ENCODE peak calls at places on chromosomes 2 and 18, in seven cellular contexts. F is cardiac muscle cell, O is BJ, N is adipocyte, J is prostate gland, Q is dorsolateral prefrontal cortex, S is AG10803. W is an unnamed sample.

GRCh38 chr18:58863539-58864145 is 1.0 kb upstream of the ZNF532 start:
- DNase-seq in F (peak), O (no peak), N (peak), J (peak), Q (peak), S (no peak), W (peak)

GRCh38 chr18:77482190-77482928 is 232.7 kb downstream of the GALR1 start:
- DNase-seq in F (no peak), O (no peak), N (no peak), J (no peak), Q (no peak), S (no peak), W (no peak)

GRCh38 chr2:239605976-239606375 is 205.2 kb upstream of the HDAC4 start:
- DNase-seq in F (no peak), O (no peak), N (no peak), J (no peak), Q (no peak), S (no peak), W (no peak)

GRCh38 chr18:48792141-48792540 is 158.6 kb downstream of the SMAD7 start:
- DNase-seq in F (no peak), O (no peak), N (no peak), J (no peak), Q (peak), S (no peak), W (no peak)

GRCh38 chr2:854460-854859 is 96.2 kb upstream of the SNTG2 start:
- DNase-seq in F (peak), O (no peak), N (peak), J (peak), Q (no peak), S (peak), W (peak)

GRCh38 chr2:196849895-196850294 is 40.7 kb upstream of the C2orf66 start:
- DNase-seq in F (peak), O (no peak), N (peak), J (peak), Q (no peak), S (peak), W (peak)

GRCh38 chr18:51039138-51040112 is 9.4 kb downstream of the SMAD4 start:
- DNase-seq in F (no peak), O (no peak), N (no peak), J (no peak), Q (no peak), S (no peak), W (peak)

GRCh38 chr2:58866040-58866439 is 624.9 kb upstream of the FANCL start:
- DNase-seq in F (peak), O (no peak), N (no peak), J (no peak), Q (no peak), S (no peak), W (peak)

GRCh38 chr18:26546875-26547301 is 1.5 kb downstream of the KCTD1 start:
- DNase-seq in F (no peak), O (no peak), N (no peak), J (peak), Q (no peak), S (no peak), W (peak)
- H3K4me3 ChIP-seq in F (peak), O (peak), N (peak), J (peak), Q (peak), S (peak), W (peak)

DNA sequence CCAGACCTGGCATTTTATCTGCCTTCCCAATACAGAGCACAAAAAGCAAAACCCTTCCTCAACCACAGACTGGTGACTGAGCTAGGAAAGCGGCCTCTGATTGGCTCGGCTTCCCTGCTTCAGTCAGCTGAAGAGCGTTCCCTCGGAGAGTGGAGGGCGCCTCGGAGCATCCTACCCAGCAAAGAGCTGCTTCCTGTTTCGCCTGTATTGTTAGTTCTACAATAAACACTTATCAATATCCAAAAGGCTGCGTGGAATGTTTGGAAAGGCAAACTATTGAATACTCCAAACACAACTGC is 125.0 kb downstream of the CACNB4 start:
- DNase-seq in F (peak), O (no peak), N (peak), J (no peak), Q (peak), S (peak), W (peak)
- H3K4me3 ChIP-seq in F (no peak), O (no peak), N (peak), J (no peak), Q (peak), S (no peak), W (no peak)

GRCh38 chr2:229732897-229733296 is 18.5 kb upstream of the DNER start:
- DNase-seq in F (no peak), O (no peak), N (no peak), J (no peak), Q (no peak), S (no peak), W (no peak)
- H3K4me3 ChIP-seq in F (no peak), O (no peak), N (no peak), J (no peak), Q (no peak), S (no peak), W (no peak)

GRCh38 chr2:218281449-218281848 is 10.9 kb downstream of the TMBIM1 start:
- DNase-seq in F (no peak), O (no peak), N (no peak), J (no peak), Q (no peak), S (no peak), W (no peak)

GRCh38 chr2:218285604-218286003 is 6.7 kb downstream of the TMBIM1 start:
- DNase-seq in F (no peak), O (no peak), N (peak), J (peak), Q (peak), S (peak), W (peak)

GRCh38 chr2:218282173-218282991 is 9.9 kb downstream of the TMBIM1 start:
- DNase-seq in F (no peak), O (no peak), N (no peak), J (peak), Q (peak), S (peak), W (no peak)

GRCh38 chr2:218286570-218287459 is 5.5 kb downstream of the TMBIM1 start:
- DNase-seq in F (peak), O (peak), N (peak), J (peak), Q (peak), S (peak), W (peak)

DNA sequence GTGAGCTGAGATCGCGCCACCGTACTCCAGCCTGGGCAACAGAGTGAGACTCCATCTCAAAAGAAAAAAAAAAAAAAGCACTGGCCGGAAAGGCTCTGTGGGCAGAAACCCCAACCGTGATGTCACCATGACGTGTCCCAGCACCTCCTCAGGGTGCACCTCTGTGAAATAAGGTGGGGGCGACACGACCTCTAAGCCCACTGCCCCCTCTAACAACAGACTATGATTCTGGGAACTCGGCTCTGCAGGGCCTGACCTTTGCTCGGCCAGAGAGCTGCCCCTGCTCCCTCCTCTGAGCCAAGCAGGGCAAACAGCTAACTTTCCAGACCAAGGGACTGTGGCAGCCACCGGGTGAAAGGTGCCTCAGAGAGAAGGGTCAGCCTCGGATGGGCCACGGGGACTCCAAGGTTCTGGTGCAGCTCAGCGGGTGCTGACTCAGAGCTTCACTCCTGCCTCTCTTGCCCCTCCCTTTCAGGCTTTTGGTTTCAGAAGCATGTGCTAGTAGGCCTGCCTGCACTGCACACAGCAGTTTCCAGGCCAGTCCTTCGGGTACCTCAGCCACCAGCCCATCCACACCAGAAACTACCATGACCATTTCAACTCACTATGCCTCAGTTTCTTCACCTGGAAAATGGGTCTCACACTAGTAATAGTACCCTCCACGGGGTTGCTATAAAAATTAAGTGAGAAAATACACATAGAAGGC is 8.0 kb downstream of the TMBIM1 start:
- DNase-seq in F (no peak), O (no peak), N (peak), J (no peak), Q (no peak), S (peak), W (no peak)
- H3K4me3 ChIP-seq in F (no peak), O (no peak), N (peak), J (no peak), Q (no peak), S (peak), W (no peak)

DNA sequence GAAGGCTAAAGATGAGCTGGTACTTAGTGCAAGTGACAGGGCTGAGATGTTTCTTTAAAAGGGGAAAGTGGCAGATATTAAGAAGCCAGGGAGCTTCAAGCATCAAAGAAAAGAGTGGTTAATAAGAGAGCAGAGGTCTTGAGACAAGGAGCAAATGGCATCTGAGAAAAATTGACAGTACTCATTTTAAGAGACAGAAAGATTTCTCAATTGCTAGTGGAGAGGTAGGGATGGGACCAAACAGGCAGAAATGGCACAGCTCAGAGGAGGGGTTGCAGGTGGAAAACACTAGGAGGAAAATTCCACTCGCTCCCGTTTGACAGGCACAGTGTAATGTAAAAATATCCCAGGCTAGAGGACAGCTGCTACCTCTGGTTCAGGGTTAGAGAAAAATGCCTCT is 593.4 kb upstream of the LRATD1 start:
- DNase-seq in F (peak), O (no peak), N (no peak), J (no peak), Q (no peak), S (no peak), W (no peak)
- H3K4me3 ChIP-seq in F (no peak), O (no peak), N (no peak), J (no peak), Q (no peak), S (no peak), W (no peak)

GRCh38 chr2:28664120-28664842 is 87.3 kb upstream of the PPP1CB start:
- DNase-seq in F (peak), O (no peak), N (peak), J (no peak), Q (no peak), S (no peak), W (no peak)

GRCh38 chr2:28662468-28663095 is 89.0 kb upstream of the PPP1CB start:
- DNase-seq in F (no peak), O (no peak), N (peak), J (no peak), Q (no peak), S (peak), W (no peak)

GRCh38 chr2:28661589-28662001 is 90.0 kb upstream of the PPP1CB start:
- DNase-seq in F (no peak), O (peak), N (peak), J (peak), Q (no peak), S (peak), W (no peak)

GRCh38 chr2:28663359-28663758 is 88.3 kb upstream of the PPP1CB start:
- DNase-seq in F (no peak), O (no peak), N (peak), J (no peak), Q (no peak), S (peak), W (no peak)

GRCh38 chr2:28662044-28662443 is 89.6 kb upstream of the PPP1CB start:
- DNase-seq in F (no peak), O (no peak), N (peak), J (no peak), Q (no peak), S (no peak), W (no peak)
- H3K4me3 ChIP-seq in F (no peak), O (no peak), N (no peak), J (no peak), Q (no peak), S (no peak), W (no peak)

GRCh38 chr2:170354855-170355649 is 177.1 kb downstream of the MYO3B start:
- DNase-seq in F (no peak), O (no peak), N (no peak), J (no peak), Q (no peak), S (no peak), W (no peak)
- H3K4me3 ChIP-seq in F (no peak), O (no peak), N (no peak), J (no peak), Q (no peak), S (no peak), W (no peak)

GRCh38 chr2:130373808-130374365 is 18.0 kb downstream of the PTPN18 start:
- DNase-seq in F (no peak), O (no peak), N (no peak), J (no peak), Q (no peak), S (no peak), W (no peak)
- H3K4me3 ChIP-seq in F (no peak), O (peak), N (peak), J (no peak), Q (peak), S (peak), W (no peak)

DNA sequence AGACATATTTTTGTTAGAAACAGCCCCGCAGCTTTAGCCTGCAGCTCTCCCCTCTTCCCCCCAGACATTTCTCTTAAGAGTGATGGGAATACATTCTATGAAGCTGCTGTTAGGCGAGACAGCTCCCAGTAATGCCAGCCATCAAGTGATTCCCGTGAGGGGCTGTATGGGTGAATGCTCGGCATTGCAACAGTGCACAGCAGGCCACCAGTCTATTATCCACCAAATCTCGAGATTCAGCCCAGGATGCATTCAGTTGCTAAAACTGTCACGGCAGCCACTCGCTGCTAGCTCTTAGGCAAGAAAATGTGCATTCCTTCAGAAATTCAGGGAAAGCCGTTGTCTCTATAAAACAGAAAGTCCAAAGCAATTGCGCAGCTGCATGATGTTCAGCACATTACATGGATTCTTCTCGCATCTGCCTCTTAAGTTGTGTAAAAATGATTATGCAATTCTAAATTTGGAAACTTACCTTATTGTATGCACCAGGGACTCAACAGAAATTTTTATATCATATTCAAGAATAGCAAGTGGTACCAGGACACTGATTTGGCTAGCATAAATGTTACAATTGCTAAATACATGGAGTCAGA is 211.3 kb upstream of the ARL4C start:
- DNase-seq in F (no peak), O (peak), N (no peak), J (no peak), Q (no peak), S (peak), W (peak)
- H3K4me3 ChIP-seq in F (no peak), O (no peak), N (no peak), J (no peak), Q (peak), S (no peak), W (no peak)

DNA sequence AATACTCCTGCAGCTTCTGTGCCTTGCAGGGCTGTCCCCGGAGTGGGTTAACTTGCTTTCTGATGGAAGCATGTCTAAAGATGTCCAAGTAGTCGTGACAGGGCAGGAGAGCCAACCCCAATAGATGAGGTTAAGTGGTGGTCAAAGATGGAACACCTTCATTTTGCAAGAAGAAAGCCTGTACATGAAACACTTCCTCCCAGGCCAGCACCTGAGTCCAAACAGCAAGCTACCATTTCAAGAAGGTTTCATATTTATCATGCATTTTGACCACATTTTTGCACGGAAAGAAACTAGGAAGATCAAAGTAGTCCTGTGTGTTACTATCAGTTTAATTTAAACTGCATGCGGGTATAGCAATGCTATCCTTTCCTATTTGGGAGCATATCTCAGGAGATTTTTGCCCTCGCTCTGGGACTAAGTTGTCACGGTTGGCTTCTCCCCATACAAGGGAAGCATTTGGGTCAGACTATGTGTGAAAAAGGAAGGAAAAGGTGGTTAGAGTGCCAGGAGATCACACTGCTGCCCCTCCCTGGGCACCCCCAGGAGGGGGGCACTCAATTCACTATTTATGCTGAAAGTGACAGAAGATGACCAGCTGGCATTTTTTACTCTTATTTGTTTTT is 187.6 kb downstream of the ZNF521 start:
- DNase-seq in F (no peak), O (no peak), N (no peak), J (no peak), Q (no peak), S (no peak), W (no peak)
- H3K4me3 ChIP-seq in F (no peak), O (no peak), N (peak), J (peak), Q (peak), S (peak), W (no peak)